ENCODE peak calls at places on chromosome 2, in seven cellular contexts. One of them, this sample, is unnamed.

GRCh38 chr2:38517284-38517683 is 85.4 kb downstream of the HNRNPLL start:
- DNase-seq in neural progenitor cell: no peak
- DNase-seq in hepatocyte: no peak
- DNase-seq in epithelial cell of proximal tubule: no peak
- DNase-seq in AG09309: no peak
- DNase-seq in GM23338: no peak
- DNase-seq in upper lobe of right lung: no peak
- DNase-seq in this sample: no peak

GRCh38 chr2:14806567-14807077 is 174.1 kb downstream of the LRATD1 start:
- DNase-seq in neural progenitor cell: no peak
- DNase-seq in epithelial cell of proximal tubule: no peak
- DNase-seq in upper lobe of right lung: no peak
- DNase-seq in hepatocyte: no peak
- DNase-seq in GM23338: no peak
- DNase-seq in AG09309: no peak
- DNase-seq in this sample: no peak

GRCh38 chr2:221371347-221371746 is 200.8 kb downstream of the EPHA4 start:
- DNase-seq in upper lobe of right lung: no peak
- DNase-seq in hepatocyte: no peak
- DNase-seq in GM23338: no peak
- DNase-seq in epithelial cell of proximal tubule: no peak
- DNase-seq in AG09309: no peak
- DNase-seq in neural progenitor cell: no peak
- DNase-seq in this sample: no peak

GRCh38 chr2:28828382-28828781 is 17.7 kb downstream of the SPDYA start:
- DNase-seq in GM23338: no peak
- DNase-seq in AG09309: no peak
- DNase-seq in neural progenitor cell: no peak
- DNase-seq in hepatocyte: no peak
- DNase-seq in upper lobe of right lung: no peak
- DNase-seq in epithelial cell of proximal tubule: no peak
- DNase-seq in this sample: no peak

GRCh38 chr2:29228947-29229346 is 113.7 kb downstream of the CLIP4 start:
- DNase-seq in epithelial cell of proximal tubule: no peak
- DNase-seq in hepatocyte: no peak
- DNase-seq in neural progenitor cell: no peak
- DNase-seq in upper lobe of right lung: no peak
- DNase-seq in GM23338: no peak
- DNase-seq in AG09309: no peak
- DNase-seq in this sample: no peak

GRCh38 chr2:134988994-134989605 is 58.1 kb downstream of the MAP3K19 start:
- DNase-seq in neural progenitor cell: peak; percentile 24
- DNase-seq in GM23338: peak; percentile 63
- DNase-seq in epithelial cell of proximal tubule: no peak
- DNase-seq in upper lobe of right lung: no peak
- DNase-seq in AG09309: peak; percentile 7
- DNase-seq in hepatocyte: peak; percentile 39
- DNase-seq in this sample: no peak

GRCh38 chr2:212628586-212628985 is 90.0 kb upstream of the ERBB4 start:
- DNase-seq in AG09309: no peak
- DNase-seq in GM23338: no peak
- DNase-seq in neural progenitor cell: no peak
- DNase-seq in upper lobe of right lung: no peak
- DNase-seq in hepatocyte: no peak
- DNase-seq in epithelial cell of proximal tubule: no peak
- DNase-seq in this sample: no peak

GRCh38 chr2:70509565-70509964 is 44.1 kb downstream of the TGFA start:
- DNase-seq in upper lobe of right lung: no peak
- DNase-seq in hepatocyte: no peak
- DNase-seq in neural progenitor cell: no peak
- DNase-seq in epithelial cell of proximal tubule: no peak
- DNase-seq in GM23338: no peak
- DNase-seq in AG09309: no peak
- DNase-seq in this sample: no peak

GRCh38 chr2:172082105-172082943 is 3.0 kb upstream of the DLX1 start:
- DNase-seq in epithelial cell of proximal tubule: no peak
- DNase-seq in GM23338: peak; percentile 64
- DNase-seq in AG09309: no peak
- DNase-seq in hepatocyte: no peak
- DNase-seq in neural progenitor cell: peak; percentile 25
- DNase-seq in upper lobe of right lung: no peak
- DNase-seq in this sample: no peak

GRCh38 chr2:145123606-145124005 is 603.7 kb upstream of the ZEB2 start:
- DNase-seq in upper lobe of right lung: peak; percentile 56
- DNase-seq in GM23338: no peak
- DNase-seq in epithelial cell of proximal tubule: no peak
- DNase-seq in AG09309: no peak
- DNase-seq in hepatocyte: peak; percentile 8
- DNase-seq in neural progenitor cell: no peak
- DNase-seq in this sample: no peak
- H3K4me3 ChIP-seq in upper lobe of right lung: no peak overlapping the region
- H3K4me3 ChIP-seq in GM23338: no peak overlapping the region
- H3K4me3 ChIP-seq in epithelial cell of proximal tubule: no peak overlapping the region
- H3K4me3 ChIP-seq in AG09309: no peak overlapping the region
- H3K4me3 ChIP-seq in hepatocyte: no peak overlapping the region
- H3K4me3 ChIP-seq in neural progenitor cell: no peak overlapping the region
- H3K4me3 ChIP-seq in this sample: no peak overlapping the region

DNA sequence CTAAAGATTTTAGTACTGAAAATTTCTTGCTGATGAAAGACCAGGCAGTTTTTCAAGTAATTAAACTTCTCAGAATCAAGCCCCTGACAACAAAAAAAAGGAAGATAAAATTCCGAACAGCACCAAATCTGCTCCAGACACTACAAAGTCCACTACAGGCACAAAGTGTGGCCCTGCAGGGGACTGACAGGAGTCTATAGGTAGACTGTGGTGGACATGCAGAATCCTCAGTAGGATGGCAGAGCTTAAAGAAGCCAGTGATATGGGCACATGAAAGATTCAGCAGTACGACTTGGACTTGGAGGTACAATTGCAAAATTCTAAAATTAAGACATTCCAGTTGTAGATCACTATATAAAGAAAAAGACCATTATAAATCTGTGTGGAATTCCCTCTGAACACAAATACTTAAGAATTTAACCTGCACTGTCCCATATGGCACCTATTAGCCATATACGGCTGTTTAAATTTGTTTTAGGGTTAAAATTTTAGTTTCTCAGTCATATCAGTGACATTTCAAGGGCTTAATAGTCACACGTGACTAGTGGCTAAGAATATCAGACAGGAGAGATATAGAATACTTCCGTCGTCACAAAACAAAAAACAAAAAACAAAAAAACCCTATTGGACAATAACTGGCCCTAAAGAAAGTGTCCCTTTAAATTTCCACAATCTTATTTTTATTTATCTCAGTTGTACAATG is 32.0 kb downstream of the SFT2D3 start:
- DNase-seq in GM23338: no peak
- DNase-seq in upper lobe of right lung: no peak
- DNase-seq in hepatocyte: no peak
- DNase-seq in neural progenitor cell: no peak
- DNase-seq in AG09309: no peak
- DNase-seq in epithelial cell of proximal tubule: no peak
- DNase-seq in this sample: no peak
- TF ChIP-seq CTCF in GM23338: no peak
- TF ChIP-seq CTCF in upper lobe of right lung: no peak
- TF ChIP-seq CTCF in hepatocyte: no peak
- TF ChIP-seq CTCF in neural progenitor cell: no peak
- TF ChIP-seq CTCF in AG09309: no peak
- TF ChIP-seq CTCF in epithelial cell of proximal tubule: no peak
- TF ChIP-seq CTCF in this sample: no peak

DNA sequence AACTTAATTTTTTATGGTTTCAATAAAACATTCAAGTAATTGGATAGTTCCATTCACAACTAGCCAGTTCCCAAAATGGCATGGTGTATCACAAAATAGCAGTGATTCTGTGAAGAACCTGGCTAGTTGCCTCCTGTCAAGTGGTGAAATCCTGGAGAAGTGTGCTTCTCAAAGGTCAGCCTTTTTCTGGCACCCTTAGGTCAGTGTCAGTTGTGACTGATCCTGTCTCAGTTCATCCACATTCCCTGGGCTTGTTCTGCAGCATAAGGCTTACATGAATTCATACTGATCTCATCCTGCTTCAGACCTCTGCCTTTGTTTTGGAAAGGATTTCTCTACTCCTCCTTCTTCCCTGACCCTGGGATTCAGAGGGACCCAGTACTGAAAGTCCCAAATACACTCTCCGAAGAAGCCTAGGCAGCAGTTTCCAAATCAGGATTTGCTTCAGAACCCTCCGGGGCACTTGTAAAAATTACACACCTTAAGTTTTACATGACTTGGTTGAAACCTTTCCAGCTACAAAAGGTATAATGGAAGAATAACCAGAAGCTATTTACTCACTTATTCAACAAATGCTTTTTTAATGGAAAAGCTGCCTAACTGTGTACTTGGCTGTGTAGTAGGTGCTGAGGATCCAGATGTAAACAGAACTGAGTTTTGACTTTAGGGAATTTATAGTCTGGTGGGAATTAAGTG is 11.0 kb downstream of the MAP3K20 start:
- DNase-seq in GM23338: no peak
- DNase-seq in epithelial cell of proximal tubule: no peak
- DNase-seq in hepatocyte: no peak
- DNase-seq in AG09309: no peak
- DNase-seq in neural progenitor cell: no peak
- DNase-seq in upper lobe of right lung: no peak
- DNase-seq in this sample: no peak
- H3K4me3 ChIP-seq in GM23338: no peak overlapping the region
- H3K4me3 ChIP-seq in epithelial cell of proximal tubule: no peak overlapping the region
- H3K4me3 ChIP-seq in hepatocyte: no peak overlapping the region
- H3K4me3 ChIP-seq in AG09309: no peak overlapping the region
- H3K4me3 ChIP-seq in neural progenitor cell: no peak overlapping the region
- H3K4me3 ChIP-seq in upper lobe of right lung: no peak overlapping the region
- H3K4me3 ChIP-seq in this sample: no peak overlapping the region

DNA sequence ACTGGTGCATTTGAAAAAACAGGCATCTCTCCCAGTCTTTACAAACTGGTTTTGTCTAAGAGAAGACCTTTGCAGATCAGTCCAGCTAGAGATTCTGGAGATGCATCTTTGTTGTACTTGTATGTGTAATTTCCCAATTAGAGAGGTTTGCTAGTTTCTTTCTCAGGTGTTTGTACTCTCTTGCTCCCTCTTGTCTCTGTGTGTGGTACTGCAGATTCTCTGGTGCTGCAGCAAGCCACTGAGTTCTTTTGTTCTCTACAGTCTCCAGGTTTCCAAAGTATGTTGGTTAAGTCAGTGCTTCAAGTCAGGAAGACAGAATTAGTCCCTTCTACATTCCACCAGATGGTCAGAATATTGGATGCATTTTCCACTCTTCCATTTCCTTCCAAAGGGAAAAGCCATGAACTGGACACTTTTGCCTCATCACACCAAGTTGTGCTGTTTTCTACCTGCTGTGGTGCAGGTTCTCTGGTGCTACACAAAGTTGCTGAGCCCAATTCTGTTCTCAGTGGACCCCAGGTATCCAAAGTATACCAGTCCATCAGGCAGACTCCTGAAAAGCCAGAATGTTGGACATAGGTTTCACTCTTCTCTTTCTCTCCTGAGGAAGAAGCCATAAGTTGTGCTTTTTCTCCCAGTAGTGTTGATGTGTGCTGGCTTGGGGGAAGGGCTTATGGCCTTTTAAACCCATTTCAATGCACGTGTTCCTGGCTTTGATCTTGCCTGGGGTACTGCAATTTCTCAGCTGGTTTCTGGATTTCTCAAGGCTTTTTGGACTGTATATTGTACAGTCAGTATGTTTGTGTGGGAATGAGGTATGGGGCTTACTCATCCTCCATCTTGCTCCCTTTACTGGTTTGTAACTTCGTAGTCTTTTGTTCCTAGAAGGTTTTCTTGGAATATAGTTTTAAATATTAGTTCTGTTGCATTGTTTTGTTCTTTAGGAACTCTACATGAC is 29.8 kb downstream of the EPC2 start:
- DNase-seq in AG09309: no peak
- DNase-seq in neural progenitor cell: peak; percentile 62
- DNase-seq in epithelial cell of proximal tubule: no peak
- DNase-seq in hepatocyte: peak; percentile 18
- DNase-seq in GM23338: peak; percentile 88
- DNase-seq in upper lobe of right lung: no peak
- DNase-seq in this sample: no peak
- TF ChIP-seq CTCF in AG09309: peak; percentile 26
- TF ChIP-seq CTCF in neural progenitor cell: peak; percentile 59
- TF ChIP-seq CTCF in epithelial cell of proximal tubule: peak; percentile 68
- TF ChIP-seq CTCF in hepatocyte: peak; percentile 25
- TF ChIP-seq CTCF in GM23338: peak; percentile 71
- TF ChIP-seq CTCF in upper lobe of right lung: peak; percentile 43
- TF ChIP-seq CTCF in this sample: peak; percentile 80

GRCh38 chr2:73983322-73984202 is 1.1 kb upstream of the TET3 start:
- DNase-seq in neural progenitor cell: peak; percentile 84
- DNase-seq in GM23338: peak; percentile 77
- DNase-seq in upper lobe of right lung: peak; percentile 96
- DNase-seq in AG09309: no peak
- DNase-seq in epithelial cell of proximal tubule: no peak
- DNase-seq in hepatocyte: peak; percentile 91
- DNase-seq in this sample: no peak
- H3K4me3 ChIP-seq in neural progenitor cell: peak overlapping the region; percentile 69
- H3K4me3 ChIP-seq in GM23338: peak overlapping the region; percentile 80
- H3K4me3 ChIP-seq in upper lobe of right lung: peak overlapping the region; percentile 68
- H3K4me3 ChIP-seq in AG09309: peak overlapping the region; percentile 33
- H3K4me3 ChIP-seq in epithelial cell of proximal tubule: peak overlapping the region; percentile 69
- H3K4me3 ChIP-seq in hepatocyte: peak overlapping the region; percentile 66
- H3K4me3 ChIP-seq in this sample: peak overlapping the region; percentile 62

DNA sequence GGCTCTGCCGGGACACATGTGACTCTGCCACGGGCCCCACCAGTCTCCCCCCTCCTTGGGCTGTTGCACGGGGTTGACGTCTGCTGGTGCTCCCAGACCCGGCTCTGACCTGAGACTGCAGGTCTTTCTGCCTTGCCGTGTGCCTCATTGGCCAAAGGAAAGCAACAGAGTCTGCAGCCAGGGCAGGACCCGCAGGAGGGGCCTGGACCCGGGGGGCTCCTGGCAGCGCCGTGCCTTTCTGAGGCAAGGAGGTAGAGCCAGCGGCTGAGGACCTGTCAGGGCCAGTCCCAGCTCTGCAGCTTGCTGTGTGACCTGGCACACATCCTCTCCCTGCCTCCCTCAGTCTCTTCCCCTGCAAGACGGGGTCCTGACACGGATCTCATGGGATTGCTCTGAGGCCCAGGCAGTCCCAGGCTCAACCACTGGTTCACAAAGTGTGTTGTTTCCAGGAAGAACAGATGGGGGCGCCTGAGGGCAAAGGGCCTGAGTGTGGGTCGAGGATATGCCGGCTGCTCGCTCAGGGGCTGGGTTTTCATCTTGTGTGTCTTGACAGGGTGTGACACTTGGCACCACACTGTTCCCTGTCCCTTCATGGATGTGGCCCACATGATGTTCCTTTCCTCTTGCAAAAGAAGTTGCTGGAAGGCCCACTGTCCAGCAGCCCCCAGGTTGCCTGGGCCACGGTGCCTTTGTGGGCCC is 9.0 kb downstream of the CAPN10 start:
- DNase-seq in hepatocyte: no peak
- DNase-seq in epithelial cell of proximal tubule: no peak
- DNase-seq in GM23338: peak; percentile 86
- DNase-seq in AG09309: no peak
- DNase-seq in neural progenitor cell: peak; percentile 61
- DNase-seq in upper lobe of right lung: peak; percentile 57
- DNase-seq in this sample: no peak
- TF ChIP-seq CTCF in hepatocyte: peak; percentile 16
- TF ChIP-seq CTCF in epithelial cell of proximal tubule: peak; percentile 37
- TF ChIP-seq CTCF in GM23338: peak; percentile 58
- TF ChIP-seq CTCF in AG09309: peak; percentile 18
- TF ChIP-seq CTCF in neural progenitor cell: peak; percentile 55
- TF ChIP-seq CTCF in upper lobe of right lung: no peak
- TF ChIP-seq CTCF in this sample: peak; percentile 43